ENCODE peak calls at places on chromosomes 16 and 17, in seven cellular contexts. One of them, this sample, is unnamed.

GRCh38 chr17:47733047-47733413 is at the start of gene TBX21:
- DNase-seq in hypothalamus: peak
- DNase-seq in HS-27A: no peak
- DNase-seq in colonic mucosa: peak
- DNase-seq in MCF 10A: no peak
- DNase-seq in body of pancreas: peak
- DNase-seq in NCI-H1436: peak
- DNase-seq in this sample: no peak

GRCh38 chr16:14097182-14097951 is 26.2 kb downstream of the MRTFB start:
- DNase-seq in HS-27A: no peak
- DNase-seq in MCF 10A: no peak
- DNase-seq in NCI-H1436: peak
- DNase-seq in body of pancreas: peak
- DNase-seq in colonic mucosa: peak
- DNase-seq in hypothalamus: no peak
- DNase-seq in this sample: no peak

GRCh38 chr17:82320956-82321927 is 3.8 kb upstream of the CD7 start:
- DNase-seq in hypothalamus: no peak
- DNase-seq in NCI-H1436: no peak
- DNase-seq in colonic mucosa: no peak
- DNase-seq in HS-27A: no peak
- DNase-seq in MCF 10A: peak
- DNase-seq in body of pancreas: peak
- DNase-seq in this sample: no peak

GRCh38 chr17:55089955-55090573 is 121.5 kb downstream of the STXBP4 start:
- DNase-seq in HS-27A: no peak
- DNase-seq in colonic mucosa: no peak
- DNase-seq in body of pancreas: no peak
- DNase-seq in MCF 10A: peak
- DNase-seq in NCI-H1436: peak
- DNase-seq in hypothalamus: no peak
- DNase-seq in this sample: no peak

GRCh38 chr16:84832488-84833141 is 12.8 kb downstream of the CRISPLD2 start:
- DNase-seq in body of pancreas: peak
- DNase-seq in HS-27A: peak
- DNase-seq in MCF 10A: peak
- DNase-seq in colonic mucosa: peak
- DNase-seq in hypothalamus: no peak
- DNase-seq in NCI-H1436: no peak
- DNase-seq in this sample: no peak

GRCh38 chr17:29196784-29197515 is 16.8 kb upstream of the MYO18A start:
- DNase-seq in HS-27A: no peak
- DNase-seq in colonic mucosa: no peak
- DNase-seq in NCI-H1436: no peak
- DNase-seq in hypothalamus: no peak
- DNase-seq in body of pancreas: peak
- DNase-seq in MCF 10A: no peak
- DNase-seq in this sample: no peak

GRCh38 chr16:11354733-11355574 is 9.7 kb downstream of the RMI2 start:
- DNase-seq in body of pancreas: no peak
- DNase-seq in MCF 10A: no peak
- DNase-seq in HS-27A: no peak
- DNase-seq in NCI-H1436: no peak
- DNase-seq in colonic mucosa: no peak
- DNase-seq in hypothalamus: no peak
- DNase-seq in this sample: peak

GRCh38 chr16:70608516-70608915 is 37.8 kb upstream of the IL34 start:
- DNase-seq in NCI-H1436: no peak
- DNase-seq in HS-27A: no peak
- DNase-seq in colonic mucosa: no peak
- DNase-seq in MCF 10A: peak
- DNase-seq in body of pancreas: no peak
- DNase-seq in hypothalamus: no peak
- DNase-seq in this sample: no peak

GRCh38 chr17:49069585-49070273 is 62.8 kb upstream of the B4GALNT2 start:
- DNase-seq in colonic mucosa: no peak
- DNase-seq in NCI-H1436: no peak
- DNase-seq in HS-27A: no peak
- DNase-seq in body of pancreas: no peak
- DNase-seq in hypothalamus: no peak
- DNase-seq in MCF 10A: no peak
- DNase-seq in this sample: no peak

GRCh38 chr17:77802811-77803220 is 155.7 kb upstream of the TNRC6C start:
- DNase-seq in colonic mucosa: no peak
- DNase-seq in hypothalamus: peak
- DNase-seq in body of pancreas: no peak
- DNase-seq in MCF 10A: no peak
- DNase-seq in NCI-H1436: peak
- DNase-seq in HS-27A: no peak
- DNase-seq in this sample: peak

GRCh38 chr17:78722101-78722761 is 59.8 kb downstream of the CYTH1 start:
- DNase-seq in MCF 10A: no peak
- DNase-seq in colonic mucosa: no peak
- DNase-seq in HS-27A: no peak
- DNase-seq in hypothalamus: peak
- DNase-seq in NCI-H1436: no peak
- DNase-seq in body of pancreas: no peak
- DNase-seq in this sample: peak

GRCh38 chr17:48296453-48296852 is 133.6 kb downstream of the SKAP1 start:
- DNase-seq in hypothalamus: no peak
- DNase-seq in HS-27A: no peak
- DNase-seq in MCF 10A: no peak
- DNase-seq in colonic mucosa: no peak
- DNase-seq in body of pancreas: no peak
- DNase-seq in NCI-H1436: no peak
- DNase-seq in this sample: no peak

GRCh38 chr17:63181856-63182255 is 215.8 kb downstream of the TANC2 start:
- DNase-seq in colonic mucosa: no peak
- DNase-seq in NCI-H1436: no peak
- DNase-seq in MCF 10A: no peak
- DNase-seq in hypothalamus: no peak
- DNase-seq in HS-27A: no peak
- DNase-seq in body of pancreas: no peak
- DNase-seq in this sample: no peak

GRCh38 chr16:25257504-25257955 is at the start of gene ZKSCAN2:
- DNase-seq in colonic mucosa: peak
- DNase-seq in NCI-H1436: peak
- DNase-seq in hypothalamus: peak
- DNase-seq in MCF 10A: peak
- DNase-seq in body of pancreas: peak
- DNase-seq in HS-27A: peak
- DNase-seq in this sample: peak

GRCh38 chr16:31414706-31415105 is 13.5 kb downstream of the COX6A2 start:
- DNase-seq in MCF 10A: no peak
- DNase-seq in body of pancreas: no peak
- DNase-seq in NCI-H1436: no peak
- DNase-seq in hypothalamus: no peak
- DNase-seq in HS-27A: no peak
- DNase-seq in colonic mucosa: no peak
- DNase-seq in this sample: no peak

GRCh38 chr17:38510424-38511125 is 82.3 kb downstream of the ARHGAP23 start:
- DNase-seq in NCI-H1436: no peak
- DNase-seq in MCF 10A: no peak
- DNase-seq in HS-27A: no peak
- DNase-seq in colonic mucosa: no peak
- DNase-seq in hypothalamus: no peak
- DNase-seq in body of pancreas: no peak
- DNase-seq in this sample: no peak

GRCh38 chr16:88725609-88726407 is 19.5 kb downstream of the CTU2 start:
- DNase-seq in NCI-H1436: no peak
- DNase-seq in body of pancreas: no peak
- DNase-seq in colonic mucosa: no peak
- DNase-seq in hypothalamus: no peak
- DNase-seq in HS-27A: no peak
- DNase-seq in MCF 10A: no peak
- DNase-seq in this sample: no peak

GRCh38 chr17:19928299-19928698 is 49.3 kb downstream of the AKAP10 start:
- DNase-seq in colonic mucosa: no peak
- DNase-seq in HS-27A: no peak
- DNase-seq in MCF 10A: peak
- DNase-seq in NCI-H1436: no peak
- DNase-seq in hypothalamus: no peak
- DNase-seq in body of pancreas: no peak
- DNase-seq in this sample: no peak

GRCh38 chr16:138049-138417 is 440 bp downstream of the NPRL3 start:
- DNase-seq in MCF 10A: peak
- DNase-seq in NCI-H1436: no peak
- DNase-seq in body of pancreas: peak
- DNase-seq in colonic mucosa: no peak
- DNase-seq in hypothalamus: no peak
- DNase-seq in HS-27A: no peak
- DNase-seq in this sample: no peak

GRCh38 chr16:6341993-6342392 is 990.7 kb upstream of the RBFOX1 start:
- DNase-seq in hypothalamus: no peak
- DNase-seq in colonic mucosa: no peak
- DNase-seq in HS-27A: no peak
- DNase-seq in NCI-H1436: no peak
- DNase-seq in body of pancreas: no peak
- DNase-seq in MCF 10A: no peak
- DNase-seq in this sample: no peak

GRCh38 chr17:80416940-80417293 is 1.9 kb downstream of the ENDOV start:
- DNase-seq in NCI-H1436: no peak
- DNase-seq in HS-27A: no peak
- DNase-seq in hypothalamus: no peak
- DNase-seq in MCF 10A: no peak
- DNase-seq in body of pancreas: no peak
- DNase-seq in colonic mucosa: no peak
- DNase-seq in this sample: no peak

GRCh38 chr17:57999496-58000017 is 7.5 kb downstream of the SRSF1 start:
- DNase-seq in HS-27A: no peak
- DNase-seq in NCI-H1436: peak
- DNase-seq in hypothalamus: no peak
- DNase-seq in MCF 10A: peak
- DNase-seq in body of pancreas: no peak
- DNase-seq in colonic mucosa: no peak
- DNase-seq in this sample: peak

GRCh38 chr16:72036098-72036497 is 18.2 kb upstream of the HP start:
- DNase-seq in body of pancreas: no peak
- DNase-seq in MCF 10A: no peak
- DNase-seq in colonic mucosa: no peak
- DNase-seq in NCI-H1436: no peak
- DNase-seq in HS-27A: no peak
- DNase-seq in hypothalamus: no peak
- DNase-seq in this sample: no peak

GRCh38 chr16:25996052-25996451 is 304.3 kb downstream of the HS3ST4 start:
- DNase-seq in body of pancreas: no peak
- DNase-seq in MCF 10A: no peak
- DNase-seq in hypothalamus: no peak
- DNase-seq in NCI-H1436: no peak
- DNase-seq in HS-27A: no peak
- DNase-seq in colonic mucosa: no peak
- DNase-seq in this sample: no peak

GRCh38 chr17:63082273-63082861 is 116.3 kb downstream of the TANC2 start:
- DNase-seq in MCF 10A: peak
- DNase-seq in colonic mucosa: no peak
- DNase-seq in NCI-H1436: peak
- DNase-seq in body of pancreas: no peak
- DNase-seq in HS-27A: peak
- DNase-seq in hypothalamus: no peak
- DNase-seq in this sample: peak

GRCh38 chr16:27474041-27474440 is 72.1 kb downstream of the IL21R start:
- DNase-seq in HS-27A: no peak
- DNase-seq in NCI-H1436: no peak
- DNase-seq in colonic mucosa: no peak
- DNase-seq in hypothalamus: no peak
- DNase-seq in body of pancreas: no peak
- DNase-seq in MCF 10A: no peak
- DNase-seq in this sample: no peak

GRCh38 chr17:17942846-17943245 is 29.4 kb downstream of the TOM1L2 start:
- DNase-seq in NCI-H1436: no peak
- DNase-seq in body of pancreas: no peak
- DNase-seq in colonic mucosa: no peak
- DNase-seq in HS-27A: no peak
- DNase-seq in MCF 10A: peak
- DNase-seq in hypothalamus: no peak
- DNase-seq in this sample: no peak

GRCh38 chr17:49971199-49971847 is 2.3 kb downstream of the DLX4 start:
- DNase-seq in hypothalamus: no peak
- DNase-seq in body of pancreas: no peak
- DNase-seq in MCF 10A: no peak
- DNase-seq in NCI-H1436: no peak
- DNase-seq in colonic mucosa: no peak
- DNase-seq in HS-27A: no peak
- DNase-seq in this sample: no peak

GRCh38 chr17:4738136-4739121 is 1.2 kb upstream of the ZMYND15 start:
- DNase-seq in colonic mucosa: peak
- DNase-seq in NCI-H1436: no peak
- DNase-seq in body of pancreas: no peak
- DNase-seq in MCF 10A: peak
- DNase-seq in HS-27A: no peak
- DNase-seq in hypothalamus: no peak
- DNase-seq in this sample: no peak

GRCh38 chr16:10920726-10921427 is 21.4 kb downstream of the DEXI start:
- DNase-seq in hypothalamus: no peak
- DNase-seq in MCF 10A: no peak
- DNase-seq in HS-27A: no peak
- DNase-seq in body of pancreas: no peak
- DNase-seq in colonic mucosa: no peak
- DNase-seq in NCI-H1436: no peak
- DNase-seq in this sample: no peak

GRCh38 chr17:2064980-2065785 is 10.3 kb downstream of the HIC1 start:
- DNase-seq in MCF 10A: peak
- DNase-seq in HS-27A: no peak
- DNase-seq in NCI-H1436: no peak
- DNase-seq in colonic mucosa: no peak
- DNase-seq in body of pancreas: no peak
- DNase-seq in hypothalamus: no peak
- DNase-seq in this sample: no peak

GRCh38 chr16:46720619-46721018 is 27.5 kb downstream of the MYLK3 start:
- DNase-seq in HS-27A: no peak
- DNase-seq in hypothalamus: no peak
- DNase-seq in NCI-H1436: no peak
- DNase-seq in MCF 10A: no peak
- DNase-seq in colonic mucosa: no peak
- DNase-seq in body of pancreas: no peak
- DNase-seq in this sample: no peak

GRCh38 chr16:30562021-30562420 is 3.8 kb upstream of the ZNF764 start:
- DNase-seq in HS-27A: no peak
- DNase-seq in colonic mucosa: peak
- DNase-seq in NCI-H1436: no peak
- DNase-seq in hypothalamus: no peak
- DNase-seq in MCF 10A: no peak
- DNase-seq in body of pancreas: no peak
- DNase-seq in this sample: no peak

This sample was measured in midbrain.